ENCODE peak calls at places on chromosomes 2 and 18, in eight cellular contexts. One of them, this sample, is unnamed.

GRCh38 chr2:17589406-17590035 is 49.0 kb downstream of the VSNL1 start:
- DNase-seq in endothelial cell: no peak
- DNase-seq in OCI-LY7: no peak
- DNase-seq in CD4-positive, alpha-beta T cell: no peak
- DNase-seq in H1: no peak
- DNase-seq in foreskin fibroblast: no peak
- DNase-seq in AG04450: no peak
- DNase-seq in breast epithelium: no peak
- DNase-seq in this sample: no peak

GRCh38 chr18:56869189-56869777 is 218.1 kb downstream of the WDR7 start:
- DNase-seq in endothelial cell: peak; percentile 26
- DNase-seq in OCI-LY7: peak; percentile 52
- DNase-seq in CD4-positive, alpha-beta T cell: no peak
- DNase-seq in H1: no peak
- DNase-seq in foreskin fibroblast: peak; percentile 33
- DNase-seq in AG04450: peak; percentile 41
- DNase-seq in breast epithelium: no peak
- DNase-seq in this sample: no peak

GRCh38 chr2:866009-866680 is 84.5 kb upstream of the SNTG2 start:
- DNase-seq in endothelial cell: no peak
- DNase-seq in OCI-LY7: no peak
- DNase-seq in CD4-positive, alpha-beta T cell: no peak
- DNase-seq in H1: no peak
- DNase-seq in foreskin fibroblast: no peak
- DNase-seq in AG04450: no peak
- DNase-seq in breast epithelium: no peak
- DNase-seq in this sample: peak; percentile 48

GRCh38 chr2:190354003-190354690 is 10.8 kb downstream of the INPP1 start:
- DNase-seq in endothelial cell: no peak
- DNase-seq in OCI-LY7: no peak
- DNase-seq in CD4-positive, alpha-beta T cell: no peak
- DNase-seq in H1: no peak
- DNase-seq in foreskin fibroblast: no peak
- DNase-seq in AG04450: no peak
- DNase-seq in breast epithelium: no peak
- DNase-seq in this sample: no peak

GRCh38 chr2:104702451-104702850 is 151.5 kb upstream of the POU3F3 start:
- DNase-seq in endothelial cell: no peak
- DNase-seq in OCI-LY7: no peak
- DNase-seq in CD4-positive, alpha-beta T cell: no peak
- DNase-seq in H1: no peak
- DNase-seq in foreskin fibroblast: no peak
- DNase-seq in AG04450: no peak
- DNase-seq in breast epithelium: no peak
- DNase-seq in this sample: no peak

GRCh38 chr18:24200494-24200893 is 61.6 kb downstream of the CABYR start:
- DNase-seq in endothelial cell: no peak
- DNase-seq in OCI-LY7: no peak
- DNase-seq in CD4-positive, alpha-beta T cell: no peak
- DNase-seq in H1: no peak
- DNase-seq in foreskin fibroblast: no peak
- DNase-seq in AG04450: no peak
- DNase-seq in breast epithelium: no peak
- DNase-seq in this sample: no peak

GRCh38 chr2:173929441-173929840 is 35.7 kb downstream of the SP3 start:
- DNase-seq in endothelial cell: no peak
- DNase-seq in OCI-LY7: no peak
- DNase-seq in CD4-positive, alpha-beta T cell: no peak
- DNase-seq in H1: no peak
- DNase-seq in foreskin fibroblast: no peak
- DNase-seq in AG04450: no peak
- DNase-seq in breast epithelium: no peak
- DNase-seq in this sample: no peak

GRCh38 chr18:23311346-23312103 is 141.6 kb upstream of the RIOK3 start:
- DNase-seq in endothelial cell: no peak
- DNase-seq in OCI-LY7: no peak
- DNase-seq in CD4-positive, alpha-beta T cell: no peak
- DNase-seq in H1: no peak
- DNase-seq in foreskin fibroblast: peak; percentile 83
- DNase-seq in AG04450: peak; percentile 76
- DNase-seq in breast epithelium: no peak
- DNase-seq in this sample: peak; percentile 59

GRCh38 chr18:3595282-3596273 is 145.6 kb downstream of the TGIF1 start:
- DNase-seq in endothelial cell: no peak
- DNase-seq in OCI-LY7: peak; percentile 64
- DNase-seq in CD4-positive, alpha-beta T cell: no peak
- DNase-seq in H1: no peak
- DNase-seq in foreskin fibroblast: peak; percentile 93
- DNase-seq in AG04450: peak; percentile 90
- DNase-seq in breast epithelium: peak; percentile 45
- DNase-seq in this sample: peak; percentile 48

GRCh38 chr2:26054598-26055348 is 20.9 kb downstream of the RAB10 start:
- DNase-seq in endothelial cell: no peak
- DNase-seq in OCI-LY7: no peak
- DNase-seq in CD4-positive, alpha-beta T cell: no peak
- DNase-seq in H1: no peak
- DNase-seq in foreskin fibroblast: no peak
- DNase-seq in AG04450: no peak
- DNase-seq in breast epithelium: no peak
- DNase-seq in this sample: no peak

GRCh38 chr2:232761301-232761907 is 15.0 kb downstream of the KCNJ13 start:
- DNase-seq in endothelial cell: peak; percentile 33
- DNase-seq in OCI-LY7: peak; percentile 70
- DNase-seq in CD4-positive, alpha-beta T cell: peak; percentile 3
- DNase-seq in H1: no peak
- DNase-seq in foreskin fibroblast: peak; percentile 1
- DNase-seq in AG04450: no peak
- DNase-seq in breast epithelium: no peak
- DNase-seq in this sample: no peak

GRCh38 chr2:119772767-119773166 is 13.0 kb downstream of the PTPN4 start:
- DNase-seq in endothelial cell: no peak
- DNase-seq in OCI-LY7: no peak
- DNase-seq in CD4-positive, alpha-beta T cell: no peak
- DNase-seq in H1: no peak
- DNase-seq in foreskin fibroblast: no peak
- DNase-seq in AG04450: no peak
- DNase-seq in breast epithelium: no peak
- DNase-seq in this sample: no peak

GRCh38 chr2:16112972-16113560 is 172.7 kb downstream of the MYCN start:
- DNase-seq in endothelial cell: no peak
- DNase-seq in OCI-LY7: no peak
- DNase-seq in CD4-positive, alpha-beta T cell: no peak
- DNase-seq in H1: no peak
- DNase-seq in foreskin fibroblast: no peak
- DNase-seq in AG04450: no peak
- DNase-seq in breast epithelium: no peak
- DNase-seq in this sample: no peak

GRCh38 chr18:6444484-6445228 is 29.9 kb upstream of the L3MBTL4 start:
- DNase-seq in endothelial cell: no peak
- DNase-seq in OCI-LY7: no peak
- DNase-seq in CD4-positive, alpha-beta T cell: no peak
- DNase-seq in H1: no peak
- DNase-seq in foreskin fibroblast: no peak
- DNase-seq in AG04450: no peak
- DNase-seq in breast epithelium: no peak
- DNase-seq in this sample: no peak

GRCh38 chr18:23141022-23141999 is 6.0 kb downstream of the CABLES1 start:
- DNase-seq in endothelial cell: no peak
- DNase-seq in OCI-LY7: no peak
- DNase-seq in CD4-positive, alpha-beta T cell: no peak
- DNase-seq in H1: no peak
- DNase-seq in foreskin fibroblast: no peak
- DNase-seq in AG04450: no peak
- DNase-seq in breast epithelium: no peak
- DNase-seq in this sample: no peak

GRCh38 chr2:231259104-231259503 is 60.7 kb downstream of the ARMC9 start:
- DNase-seq in endothelial cell: no peak
- DNase-seq in OCI-LY7: no peak
- DNase-seq in CD4-positive, alpha-beta T cell: no peak
- DNase-seq in H1: no peak
- DNase-seq in foreskin fibroblast: no peak
- DNase-seq in AG04450: no peak
- DNase-seq in breast epithelium: no peak
- DNase-seq in this sample: no peak

GRCh38 chr18:47847635-47848034 is 82.8 kb downstream of the SMAD2 start:
- DNase-seq in endothelial cell: no peak
- DNase-seq in OCI-LY7: no peak
- DNase-seq in CD4-positive, alpha-beta T cell: no peak
- DNase-seq in H1: no peak
- DNase-seq in foreskin fibroblast: no peak
- DNase-seq in AG04450: no peak
- DNase-seq in breast epithelium: no peak
- DNase-seq in this sample: no peak

GRCh38 chr2:144390424-144391020 is 129.4 kb downstream of the ZEB2 start:
- DNase-seq in endothelial cell: no peak
- DNase-seq in OCI-LY7: no peak
- DNase-seq in CD4-positive, alpha-beta T cell: no peak
- DNase-seq in H1: no peak
- DNase-seq in foreskin fibroblast: no peak
- DNase-seq in AG04450: no peak
- DNase-seq in breast epithelium: no peak
- DNase-seq in this sample: no peak

GRCh38 chr2:20221169-20221938 is 3.6 kb downstream of the SDC1 start:
- DNase-seq in endothelial cell: no peak
- DNase-seq in OCI-LY7: no peak
- DNase-seq in CD4-positive, alpha-beta T cell: no peak
- DNase-seq in H1: no peak
- DNase-seq in foreskin fibroblast: no peak
- DNase-seq in AG04450: no peak
- DNase-seq in breast epithelium: no peak
- DNase-seq in this sample: no peak

GRCh38 chr18:55859116-55859515 is 271.1 kb upstream of the TCF4 start:
- DNase-seq in endothelial cell: no peak
- DNase-seq in OCI-LY7: no peak
- DNase-seq in CD4-positive, alpha-beta T cell: no peak
- DNase-seq in H1: no peak
- DNase-seq in foreskin fibroblast: no peak
- DNase-seq in AG04450: no peak
- DNase-seq in breast epithelium: no peak
- DNase-seq in this sample: no peak

DNA sequence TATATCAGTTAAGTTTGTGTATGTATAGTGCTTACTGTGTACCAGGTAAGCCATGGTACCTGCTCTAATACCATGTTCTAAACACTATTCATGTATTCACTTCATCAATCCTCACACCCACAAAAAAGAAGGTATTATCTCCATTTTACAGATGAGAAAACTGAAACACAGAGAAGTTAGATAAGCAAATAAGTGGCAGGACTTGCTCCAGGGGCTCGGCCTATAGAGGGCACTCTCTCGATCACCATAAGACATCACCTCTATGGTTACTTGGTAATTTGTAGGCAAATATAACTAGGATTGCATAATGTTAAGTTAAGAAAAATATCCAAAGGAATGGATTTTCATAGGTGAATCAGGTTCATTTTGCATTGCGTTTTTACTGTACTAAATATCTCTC is 118.1 kb upstream of the FN1 start:
- DNase-seq in endothelial cell: no peak
- DNase-seq in OCI-LY7: peak; percentile 2
- DNase-seq in CD4-positive, alpha-beta T cell: no peak
- DNase-seq in H1: no peak
- DNase-seq in foreskin fibroblast: no peak
- DNase-seq in AG04450: no peak
- DNase-seq in breast epithelium: no peak
- DNase-seq in this sample: no peak
- TF ChIP-seq CTCF in endothelial cell: no peak
- TF ChIP-seq CTCF in OCI-LY7: peak; percentile 71
- TF ChIP-seq CTCF in CD4-positive, alpha-beta T cell: no peak
- TF ChIP-seq CTCF in H1: no peak
- TF ChIP-seq CTCF in foreskin fibroblast: no peak
- TF ChIP-seq CTCF in AG04450: no peak
- TF ChIP-seq CTCF in breast epithelium: no peak
- TF ChIP-seq CTCF in this sample: no peak

GRCh38 chr18:10544093-10544748 is 18.4 kb downstream of the NAPG start:
- DNase-seq in endothelial cell: peak; percentile 58
- DNase-seq in OCI-LY7: no peak
- DNase-seq in CD4-positive, alpha-beta T cell: no peak
- DNase-seq in H1: no peak
- DNase-seq in foreskin fibroblast: no peak
- DNase-seq in AG04450: no peak
- DNase-seq in breast epithelium: no peak
- DNase-seq in this sample: no peak

GRCh38 chr18:10537765-10538164 is 11.9 kb downstream of the NAPG start:
- DNase-seq in endothelial cell: no peak
- DNase-seq in OCI-LY7: no peak
- DNase-seq in CD4-positive, alpha-beta T cell: no peak
- DNase-seq in H1: no peak
- DNase-seq in foreskin fibroblast: no peak
- DNase-seq in AG04450: no peak
- DNase-seq in breast epithelium: no peak
- DNase-seq in this sample: no peak

GRCh38 chr18:10546557-10547300 is 20.9 kb downstream of the NAPG start:
- DNase-seq in endothelial cell: no peak
- DNase-seq in OCI-LY7: no peak
- DNase-seq in CD4-positive, alpha-beta T cell: no peak
- DNase-seq in H1: no peak
- DNase-seq in foreskin fibroblast: no peak
- DNase-seq in AG04450: no peak
- DNase-seq in breast epithelium: no peak
- DNase-seq in this sample: no peak

DNA sequence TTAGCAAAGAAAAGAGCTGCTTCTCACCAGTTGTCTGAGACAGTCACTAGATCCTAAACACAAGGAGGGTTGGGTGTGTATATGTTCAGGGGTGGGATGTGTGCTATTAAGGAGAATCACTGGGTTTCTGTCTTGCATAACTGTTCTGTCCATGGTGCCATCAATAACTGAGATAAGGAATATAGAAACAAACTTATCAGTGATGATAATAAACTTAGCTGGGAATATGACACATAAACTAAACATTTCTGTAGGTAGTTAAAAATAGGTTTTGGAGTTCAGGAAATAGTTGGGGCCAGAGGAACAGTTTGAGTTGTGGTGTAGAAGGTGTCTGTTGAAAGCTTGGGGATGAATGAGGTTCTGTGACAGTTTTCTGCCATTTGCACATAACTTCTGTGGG is 17.4 kb downstream of the NAPG start:
- DNase-seq in endothelial cell: no peak
- DNase-seq in OCI-LY7: no peak
- DNase-seq in CD4-positive, alpha-beta T cell: no peak
- DNase-seq in H1: no peak
- DNase-seq in foreskin fibroblast: no peak
- DNase-seq in AG04450: no peak
- DNase-seq in breast epithelium: no peak
- DNase-seq in this sample: no peak
- TF ChIP-seq CTCF in endothelial cell: no peak
- TF ChIP-seq CTCF in OCI-LY7: no peak
- TF ChIP-seq CTCF in CD4-positive, alpha-beta T cell: no peak
- TF ChIP-seq CTCF in H1: no peak
- TF ChIP-seq CTCF in foreskin fibroblast: no peak
- TF ChIP-seq CTCF in AG04450: no peak
- TF ChIP-seq CTCF in breast epithelium: no peak
- TF ChIP-seq CTCF in this sample: no peak

GRCh38 chr2:210363261-210363660 is 48.3 kb upstream of the MYL1 start:
- DNase-seq in endothelial cell: no peak
- DNase-seq in OCI-LY7: peak; percentile 5
- DNase-seq in CD4-positive, alpha-beta T cell: no peak
- DNase-seq in H1: no peak
- DNase-seq in foreskin fibroblast: no peak
- DNase-seq in AG04450: no peak
- DNase-seq in breast epithelium: no peak
- DNase-seq in this sample: no peak
- TF ChIP-seq CTCF in endothelial cell: no peak
- TF ChIP-seq CTCF in OCI-LY7: peak; percentile 49
- TF ChIP-seq CTCF in CD4-positive, alpha-beta T cell: no peak
- TF ChIP-seq CTCF in H1: peak; percentile 1
- TF ChIP-seq CTCF in foreskin fibroblast: no peak
- TF ChIP-seq CTCF in AG04450: peak; percentile 4
- TF ChIP-seq CTCF in breast epithelium: no peak
- TF ChIP-seq CTCF in this sample: no peak

GRCh38 chr2:195304310-195304709 is 352.7 kb upstream of the SLC39A10 start:
- DNase-seq in endothelial cell: peak; percentile 7
- DNase-seq in OCI-LY7: peak; percentile 32
- DNase-seq in CD4-positive, alpha-beta T cell: no peak
- DNase-seq in H1: peak; percentile 13
- DNase-seq in foreskin fibroblast: no peak
- DNase-seq in AG04450: no peak
- DNase-seq in breast epithelium: no peak
- DNase-seq in this sample: no peak
- TF ChIP-seq CTCF in endothelial cell: no peak
- TF ChIP-seq CTCF in OCI-LY7: peak; percentile 63
- TF ChIP-seq CTCF in CD4-positive, alpha-beta T cell: no peak
- TF ChIP-seq CTCF in H1: peak; percentile 50
- TF ChIP-seq CTCF in foreskin fibroblast: no peak
- TF ChIP-seq CTCF in AG04450: peak; percentile 39
- TF ChIP-seq CTCF in breast epithelium: no peak
- TF ChIP-seq CTCF in this sample: no peak

This sample was measured in ascending aorta.